ENCODE peak calls at places on chromosomes 4 and X, in seven cellular contexts. U is HTR-8/SVneo; F is hypothalamus; J is NCI-H1092 treated with DMSO at 0.1 percent for 48 hours; X is activated CD4-positive, alpha-beta T cell treated with anti-CD3 and anti-CD28 coated beads for 4 hours; Z is HFF-Myc; T is stimulated activated naive CD8-positive, alpha-beta T cell treated with anti-CD3 and anti-CD28 coated beads, Interleukin-15, Interleukin-2, amounts not matched to agents 100 U/mL and 50 U/mL, for 24 hours. H is an unnamed sample.
A peak's percentile ranks its signal among the peaks of the same experiment; 100 is the strongest.

GRCh38 chrX:16188687-16189086 is 21.4 kb downstream of the MAGEB17 start:
- DNase-seq in U (no peak), F (no peak), J (peak; percentile 33), X (no peak), Z (no peak), T (no peak), H (no peak)

GRCh38 chrX:118448273-118448783 is 47.3 kb upstream of the DOCK11 start:
- DNase-seq in U (no peak), F (no peak), J (no peak), X (no peak), Z (no peak), T (no peak), H (no peak)

GRCh38 chr4:2939383-2940243 is 23.6 kb downstream of the NOP14 start:
- DNase-seq in U (no peak), F (no peak), J (no peak), X (no peak), Z (no peak), T (peak; percentile 35), H (no peak)

GRCh38 chr4:72318771-72319170 is 250.2 kb downstream of the ADAMTS3 start:
- DNase-seq in U (no peak), F (no peak), J (no peak), X (no peak), Z (no peak), T (no peak), H (no peak)

GRCh38 chr4:675036-675804 is 878 bp downstream of the MYL5 start:
- DNase-seq in U (no peak), F (no peak), J (no peak), X (no peak), Z (no peak), T (peak; percentile 36), H (no peak)

GRCh38 chrX:27966955-27967354 is 14.3 kb downstream of the DCAF8L1 start:
- DNase-seq in U (no peak), F (no peak), J (no peak), X (no peak), Z (no peak), T (no peak), H (no peak)

GRCh38 chrX:129631850-129632249 is 22.9 kb downstream of the APLN start:
- DNase-seq in U (no peak), F (no peak), J (no peak), X (no peak), Z (no peak), T (no peak), H (no peak)

GRCh38 chrX:91066104-91066503 is 368.5 kb upstream of the PABPC5 start:
- DNase-seq in U (no peak), F (no peak), J (no peak), X (no peak), Z (no peak), T (no peak), H (no peak)

GRCh38 chr4:174244441-174244840 is 39.0 kb downstream of the FBXO8 start:
- DNase-seq in U (no peak), F (no peak), J (no peak), X (no peak), Z (no peak), T (no peak), H (no peak)

GRCh38 chr4:7041851-7042696 is 1.1 kb upstream of the TADA2B start:
- DNase-seq in U (no peak), F (no peak), J (peak; percentile 49), X (peak; percentile 23), Z (no peak), T (peak; percentile 40), H (peak; percentile 50)

GRCh38 chr4:150852237-150852636 is 162.8 kb downstream of the LRBA start:
- DNase-seq in U (no peak), F (no peak), J (no peak), X (no peak), Z (no peak), T (no peak), H (no peak)

GRCh38 chrX:74382613-74383012 is 38.7 kb upstream of the SLC16A2 start:
- DNase-seq in U (peak; percentile 91), F (peak; percentile 1), J (peak; percentile 14), X (peak; percentile 39), Z (peak; percentile 45), T (peak; percentile 63), H (peak; percentile 3)

GRCh38 chrX:52923781-52924241 is 26.7 kb downstream of the FAM156B start:
- DNase-seq in U (no peak), F (no peak), J (no peak), X (no peak), Z (no peak), T (no peak), H (no peak)

GRCh38 chr4:142719854-142720541 is 126.1 kb downstream of the INPP4B start:
- DNase-seq in U (peak; percentile 25), F (no peak), J (no peak), X (no peak), Z (no peak), T (no peak), H (no peak)

GRCh38 chrX:153780678-153781427 is at the start of gene SRPK3:
- DNase-seq in U (no peak), F (no peak), J (peak; percentile 24), X (no peak), Z (no peak), T (no peak), H (no peak)

GRCh38 chr4:128287159-128287870 is at the start of gene PGRMC2:
- DNase-seq in U (peak; percentile 15), F (no peak), J (peak; percentile 46), X (no peak), Z (no peak), T (no peak), H (no peak)

GRCh38 chr4:111268769-111269414 is 646.0 kb upstream of the PITX2 start:
- DNase-seq in U (peak; percentile 13), F (no peak), J (no peak), X (no peak), Z (no peak), T (no peak), H (no peak)

GRCh38 chrX:151478052-151478451 is 81.0 kb downstream of the VMA21 start:
- DNase-seq in U (no peak), F (no peak), J (no peak), X (no peak), Z (no peak), T (no peak), H (no peak)

GRCh38 chrX:107226766-107227165 is 20.4 kb downstream of the DNAAF6 start:
- DNase-seq in U (peak; percentile 8), F (no peak), J (no peak), X (no peak), Z (no peak), T (no peak), H (no peak)

GRCh38 chr4:69069085-69069484 is 27.2 kb upstream of the UGT2B7 start:
- DNase-seq in U (no peak), F (no peak), J (no peak), X (no peak), Z (no peak), T (no peak), H (no peak)

GRCh38 chr4:107838763-107839162 is 14.0 kb downstream of the SGMS2 start:
- DNase-seq in U (no peak), F (no peak), J (no peak), X (no peak), Z (no peak), T (no peak), H (no peak)

GRCh38 chr4:39521253-39521908 is 5.9 kb downstream of the UGDH start:
- DNase-seq in U (peak; percentile 61), F (no peak), J (no peak), X (no peak), Z (peak; percentile 35), T (no peak), H (no peak)

GRCh38 chrX:12978205-12979010 is 3.5 kb downstream of the TMSB4X start:
- DNase-seq in U (no peak), F (no peak), J (no peak), X (peak; percentile 68), Z (no peak), T (peak; percentile 66), H (peak; percentile 3)

GRCh38 chr4:91502365-91502764 is 801.4 kb upstream of the GRID2 start:
- DNase-seq in U (no peak), F (no peak), J (no peak), X (no peak), Z (no peak), T (no peak), H (no peak)

GRCh38 chr4:151575646-151576045 is 166.7 kb downstream of the FHIP1A start:
- DNase-seq in U (no peak), F (no peak), J (no peak), X (no peak), Z (no peak), T (no peak), H (no peak)

GRCh38 chrX:138492371-138492770 is 219.1 kb downstream of the FGF13 start:
- DNase-seq in U (no peak), F (no peak), J (no peak), X (no peak), Z (no peak), T (no peak), H (no peak)

GRCh38 chr4:15231265-15232091 is 196.4 kb upstream of the C1QTNF7 start:
- DNase-seq in U (peak; percentile 53), F (peak; percentile 4), J (peak; percentile 76), X (peak; percentile 67), Z (peak; percentile 74), T (peak; percentile 82), H (peak; percentile 30)

GRCh38 chr4:53123171-53123570 is 242.7 kb downstream of the SCFD2 start:
- DNase-seq in U (no peak), F (no peak), J (peak; percentile 0), X (no peak), Z (no peak), T (no peak), H (no peak)

GRCh38 chr4:143377635-143378099 is 41.0 kb downstream of the GAB1 start:
- DNase-seq in U (no peak), F (no peak), J (no peak), X (no peak), Z (no peak), T (no peak), H (no peak)

GRCh38 chrX:45795546-45795945 is 594.9 kb upstream of the DIPK2B start:
- DNase-seq in U (no peak), F (no peak), J (no peak), X (no peak), Z (no peak), T (no peak), H (no peak)

GRCh38 chr4:118867311-118868067 is 21.2 kb upstream of the SYNPO2 start:
- DNase-seq in U (no peak), F (no peak), J (no peak), X (no peak), Z (no peak), T (no peak), H (no peak)

GRCh38 chrX:37509349-37509748 is 62.1 kb upstream of the LANCL3 start:
- DNase-seq in U (no peak), F (no peak), J (no peak), X (no peak), Z (no peak), T (no peak), H (no peak)

GRCh38 chr4:181289203-181289602 is 954.0 kb upstream of the TENM3 start:
- DNase-seq in U (no peak), F (no peak), J (peak; percentile 90), X (no peak), Z (no peak), T (no peak), H (no peak)

GRCh38 chr4:64781737-64782326 is 372.6 kb upstream of the TECRL start:
- DNase-seq in U (peak; percentile 3), F (no peak), J (peak; percentile 64), X (no peak), Z (no peak), T (no peak), H (no peak)